ENCODE peak calls at places on chromosomes 5 and 9, in four cellular contexts. One of them, this sample, is unnamed.

GRCh38 chr5:112878760-112879159 is 17.7 kb downstream of the SRP19 start:
- DNase-seq in cardiac fibroblast: peak; percentile 26
- DNase-seq in transverse colon: no peak
- DNase-seq in bronchial epithelial cell: peak; percentile 89
- DNase-seq in this sample: no peak

GRCh38 chr9:13529321-13530104 is 250.0 kb upstream of the MPDZ start:
- DNase-seq in cardiac fibroblast: peak; percentile 13
- DNase-seq in transverse colon: no peak
- DNase-seq in bronchial epithelial cell: peak; percentile 90
- DNase-seq in this sample: no peak

GRCh38 chr5:149760700-149761187 is 30.6 kb downstream of the PPARGC1B start:
- DNase-seq in cardiac fibroblast: no peak
- DNase-seq in transverse colon: no peak
- DNase-seq in bronchial epithelial cell: no peak
- DNase-seq in this sample: no peak

GRCh38 chr5:53017383-53017782 is 28.2 kb downstream of the ITGA2 start:
- DNase-seq in cardiac fibroblast: no peak
- DNase-seq in transverse colon: no peak
- DNase-seq in bronchial epithelial cell: no peak
- DNase-seq in this sample: no peak

GRCh38 chr9:95268681-95269080 is 48.8 kb downstream of the FANCC start:
- DNase-seq in cardiac fibroblast: peak; percentile 53
- DNase-seq in transverse colon: no peak
- DNase-seq in bronchial epithelial cell: peak; percentile 35
- DNase-seq in this sample: peak; percentile 66

GRCh38 chr5:82387041-82387818 is 109.1 kb upstream of the RPS23 start:
- DNase-seq in cardiac fibroblast: peak; percentile 87
- DNase-seq in transverse colon: no peak
- DNase-seq in bronchial epithelial cell: peak; percentile 66
- DNase-seq in this sample: peak; percentile 78

GRCh38 chr5:141843156-141843927 is 34.9 kb downstream of the PCDH1 start:
- DNase-seq in cardiac fibroblast: peak; percentile 55
- DNase-seq in transverse colon: no peak
- DNase-seq in bronchial epithelial cell: peak; percentile 20
- DNase-seq in this sample: peak; percentile 29

GRCh38 chr5:173454764-173455598 is 126.8 kb upstream of the STC2 start:
- DNase-seq in cardiac fibroblast: peak; percentile 100
- DNase-seq in transverse colon: peak; percentile 12
- DNase-seq in bronchial epithelial cell: peak; percentile 92
- DNase-seq in this sample: peak; percentile 100

GRCh38 chr5:5103249-5103648 is 36.9 kb upstream of the ADAMTS16 start:
- DNase-seq in cardiac fibroblast: no peak
- DNase-seq in transverse colon: no peak
- DNase-seq in bronchial epithelial cell: no peak
- DNase-seq in this sample: no peak

GRCh38 chr5:65774346-65774745 is 52.3 kb downstream of the NLN start:
- DNase-seq in cardiac fibroblast: peak; percentile 88
- DNase-seq in transverse colon: no peak
- DNase-seq in bronchial epithelial cell: peak; percentile 89
- DNase-seq in this sample: peak; percentile 59

GRCh38 chr5:98076501-98076900 is 697.0 kb upstream of the RGMB start:
- DNase-seq in cardiac fibroblast: no peak
- DNase-seq in transverse colon: no peak
- DNase-seq in bronchial epithelial cell: no peak
- DNase-seq in this sample: no peak

GRCh38 chr5:150516011-150516410 is 8.1 kb downstream of the NDST1 start:
- DNase-seq in cardiac fibroblast: peak; percentile 69
- DNase-seq in transverse colon: no peak
- DNase-seq in bronchial epithelial cell: no peak
- DNase-seq in this sample: peak; percentile 87

GRCh38 chr9:93826209-93826608 is 128.9 kb downstream of the BARX1 start:
- DNase-seq in cardiac fibroblast: no peak
- DNase-seq in transverse colon: no peak
- DNase-seq in bronchial epithelial cell: no peak
- DNase-seq in this sample: no peak

GRCh38 chr9:70873506-70873905 is 247.9 kb downstream of the TRPM3 start:
- DNase-seq in cardiac fibroblast: peak; percentile 63
- DNase-seq in transverse colon: no peak
- DNase-seq in bronchial epithelial cell: no peak
- DNase-seq in this sample: no peak

GRCh38 chr9:109639666-109640231 is 140.2 kb upstream of the PALM2AKAP2 start:
- DNase-seq in cardiac fibroblast: no peak
- DNase-seq in transverse colon: no peak
- DNase-seq in bronchial epithelial cell: no peak
- DNase-seq in this sample: no peak

GRCh38 chr9:34630402-34631154 is 1.7 kb upstream of the ARID3C start:
- DNase-seq in cardiac fibroblast: no peak
- DNase-seq in transverse colon: no peak
- DNase-seq in bronchial epithelial cell: peak; percentile 37
- DNase-seq in this sample: no peak

GRCh38 chr5:80481019-80481893 is 6.6 kb upstream of the FAM151B start:
- DNase-seq in cardiac fibroblast: peak; percentile 78
- DNase-seq in transverse colon: peak; percentile 40
- DNase-seq in bronchial epithelial cell: peak; percentile 58
- DNase-seq in this sample: peak; percentile 71

GRCh38 chr9:95055851-95056551 is 261.5 kb downstream of the FANCC start:
- DNase-seq in cardiac fibroblast: peak; percentile 63
- DNase-seq in transverse colon: no peak
- DNase-seq in bronchial epithelial cell: no peak
- DNase-seq in this sample: peak; percentile 50

GRCh38 chr5:157342822-157343402 is 77.0 kb downstream of the CYFIP2 start:
- DNase-seq in cardiac fibroblast: peak; percentile 54
- DNase-seq in transverse colon: peak; percentile 22
- DNase-seq in bronchial epithelial cell: peak; percentile 12
- DNase-seq in this sample: peak; percentile 22

GRCh38 chr9:134171316-134172197 is 7.2 kb upstream of the RNU6ATAC start:
- DNase-seq in cardiac fibroblast: peak; percentile 49
- DNase-seq in transverse colon: no peak
- DNase-seq in bronchial epithelial cell: peak; percentile 14
- DNase-seq in this sample: peak; percentile 28

GRCh38 chr9:74147906-74148305 is 349.2 kb upstream of the RORB start:
- DNase-seq in cardiac fibroblast: no peak
- DNase-seq in transverse colon: no peak
- DNase-seq in bronchial epithelial cell: peak; percentile 35
- DNase-seq in this sample: no peak

GRCh38 chr5:149641000-149641576 is 59.8 kb downstream of the ARHGEF37 start:
- DNase-seq in cardiac fibroblast: peak; percentile 91
- DNase-seq in transverse colon: peak; percentile 81
- DNase-seq in bronchial epithelial cell: no peak
- DNase-seq in this sample: peak; percentile 32

DNA sequence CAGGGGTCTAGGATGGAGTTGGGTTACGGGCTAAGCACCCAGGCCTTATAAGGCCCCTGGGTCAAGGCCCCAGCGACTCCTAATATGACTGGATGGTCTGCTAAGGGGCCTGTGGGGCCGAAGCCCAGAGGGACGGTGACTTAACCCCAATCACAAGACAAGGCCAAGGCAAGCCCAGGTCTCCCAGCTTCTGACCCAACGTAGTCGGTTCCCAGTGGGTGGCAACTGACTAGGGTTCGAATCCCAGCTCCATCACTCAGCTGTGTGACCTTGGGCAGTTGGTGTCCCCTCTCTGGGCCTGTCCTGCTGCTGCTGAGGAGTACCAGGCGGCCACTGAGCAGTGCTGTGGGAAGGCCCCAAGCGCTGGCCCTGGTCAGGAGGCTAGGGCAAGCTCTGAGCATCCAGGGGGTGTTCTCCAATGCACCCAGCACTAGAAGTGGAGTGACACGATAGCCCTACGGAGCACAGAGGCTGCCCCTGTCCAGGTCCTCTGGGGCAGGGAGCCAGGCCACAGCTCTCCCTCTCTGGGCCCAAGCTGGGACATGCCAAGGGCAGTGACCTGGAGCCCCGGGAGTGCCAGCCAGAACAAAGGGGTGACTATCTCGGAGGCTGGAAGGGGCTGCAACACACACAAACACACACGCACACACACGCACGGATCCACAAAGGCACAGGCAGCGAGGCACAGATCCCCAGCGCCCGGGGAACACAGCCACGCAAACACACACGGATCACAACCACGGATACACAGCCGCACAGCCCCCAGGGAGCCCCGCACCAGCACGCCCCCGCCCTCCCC is 512 bp downstream of the AK1 start:
- DNase-seq in cardiac fibroblast: no peak
- DNase-seq in transverse colon: no peak
- DNase-seq in bronchial epithelial cell: no peak
- DNase-seq in this sample: no peak
- TF ChIP-seq CTCF in cardiac fibroblast: no peak
- TF ChIP-seq CTCF in transverse colon: no peak
- TF ChIP-seq CTCF in bronchial epithelial cell: no peak
- TF ChIP-seq CTCF in this sample: no peak

GRCh38 chr9:1042466-1042865 is 7.7 kb upstream of the DMRT2 start:
- DNase-seq in cardiac fibroblast: no peak
- DNase-seq in transverse colon: peak; percentile 34
- DNase-seq in bronchial epithelial cell: no peak
- DNase-seq in this sample: no peak
- H3K4me3 ChIP-seq in cardiac fibroblast: no peak overlapping the region
- H3K4me3 ChIP-seq in transverse colon: no peak overlapping the region
- H3K4me3 ChIP-seq in bronchial epithelial cell: peak overlapping the region; percentile 8
- H3K4me3 ChIP-seq in this sample: no peak overlapping the region

DNA sequence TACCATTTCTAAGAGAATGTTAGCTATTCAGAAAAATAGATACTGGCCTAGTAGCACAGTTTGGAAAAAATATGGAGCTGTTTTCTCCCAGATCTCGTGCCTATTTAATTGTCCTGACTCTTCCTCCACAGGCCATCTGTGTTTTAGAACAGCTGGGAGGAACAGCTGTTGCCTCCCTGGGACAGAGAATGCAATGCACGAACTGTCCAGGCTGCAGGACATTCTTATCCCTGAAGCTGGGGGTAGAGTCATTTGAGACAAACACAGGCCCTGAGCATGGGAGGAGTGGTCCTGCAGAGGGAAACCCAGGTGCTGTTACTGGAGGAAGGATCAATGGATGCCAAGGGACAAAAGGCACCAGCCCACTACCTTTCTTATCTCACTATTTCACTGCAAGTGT is 20.9 kb upstream of the SPARC start:
- DNase-seq in cardiac fibroblast: peak; percentile 18
- DNase-seq in transverse colon: no peak
- DNase-seq in bronchial epithelial cell: no peak
- DNase-seq in this sample: no peak
- TF ChIP-seq CTCF in cardiac fibroblast: no peak
- TF ChIP-seq CTCF in transverse colon: no peak
- TF ChIP-seq CTCF in bronchial epithelial cell: no peak
- TF ChIP-seq CTCF in this sample: no peak

GRCh38 chr5:187617-188451 is 3.5 kb upstream of the LRRC14B start:
- DNase-seq in cardiac fibroblast: no peak
- DNase-seq in transverse colon: no peak
- DNase-seq in bronchial epithelial cell: no peak
- DNase-seq in this sample: no peak
- H3K4me3 ChIP-seq in cardiac fibroblast: no peak overlapping the region
- H3K4me3 ChIP-seq in transverse colon: no peak overlapping the region
- H3K4me3 ChIP-seq in bronchial epithelial cell: no peak overlapping the region
- H3K4me3 ChIP-seq in this sample: peak overlapping the region; percentile 38

DNA sequence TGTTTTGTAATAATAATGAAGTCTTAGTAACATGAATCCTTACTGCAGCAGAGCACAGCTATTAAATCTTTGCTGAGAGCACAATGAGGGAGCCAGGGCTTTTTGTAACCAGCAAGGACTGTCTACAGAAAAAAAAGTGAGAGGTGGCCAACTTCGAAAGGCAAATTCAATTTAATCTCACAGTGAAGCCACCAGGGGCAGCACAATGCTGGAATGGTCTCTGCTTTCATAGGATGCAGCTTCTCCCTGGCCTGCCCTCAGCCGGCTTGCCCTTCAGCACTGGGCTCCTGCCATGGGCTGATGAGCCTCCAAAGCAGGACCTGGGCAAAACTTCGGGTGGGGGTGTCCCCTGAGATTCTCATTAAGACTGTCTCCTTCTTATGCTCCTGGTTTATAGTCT is 134.3 kb downstream of the GNAQ start:
- DNase-seq in cardiac fibroblast: peak; percentile 22
- DNase-seq in transverse colon: no peak
- DNase-seq in bronchial epithelial cell: no peak
- DNase-seq in this sample: peak; percentile 28
- TF ChIP-seq CTCF in cardiac fibroblast: peak; percentile 22
- TF ChIP-seq CTCF in transverse colon: peak; percentile 15
- TF ChIP-seq CTCF in bronchial epithelial cell: peak; percentile 25
- TF ChIP-seq CTCF in this sample: peak; percentile 31